ENCODE peak calls at places on chromosomes 3 and 15, in seven cellular contexts. M, K, G, Z, W, S and J are unnamed samples.
A peak's percentile ranks its signal among the peaks of the same experiment; 100 is the strongest.

GRCh38 chr3:187678869-187679268 is 8.7 kb upstream of the SST start:
- DNase-seq in S (peak; percentile 62), W (peak; percentile 17), G (no peak), K (peak; percentile 67), Z (peak; percentile 51), M (no peak), J (peak; percentile 49)

GRCh38 chr15:27086146-27086545 is 115.2 kb downstream of the GABRG3 start:
- DNase-seq in S (no peak), M (no peak), Z (no peak), G (no peak), W (no peak), K (no peak), J (no peak)

GRCh38 chr15:100114100-100114499 is 227.7 kb downstream of the ADAMTS17 start:
- DNase-seq in G (peak; percentile 87), Z (peak; percentile 92), S (peak; percentile 48), K (peak; percentile 92), W (no peak), M (no peak), J (peak; percentile 50)

GRCh38 chr3:11634081-11634635 is 9.6 kb downstream of the VGLL4 start:
- DNase-seq in G (peak; percentile 48), M (no peak), K (no peak), Z (no peak), W (no peak), S (no peak), J (peak; percentile 64)

GRCh38 chr3:139514741-139515140 is 24.8 kb downstream of the RBP1 start:
- DNase-seq in M (no peak), S (no peak), Z (no peak), W (no peak), G (no peak), K (no peak), J (no peak)

GRCh38 chr3:15654096-15654495 is 52.6 kb downstream of the BTD start:
- DNase-seq in K (no peak), M (no peak), G (no peak), Z (no peak), W (no peak), S (no peak), J (no peak)

GRCh38 chr3:157070600-157070999 is 89.3 kb downstream of the CCNL1 start:
- DNase-seq in W (peak; percentile 78), K (peak; percentile 22), M (no peak), G (no peak), Z (no peak), S (no peak), J (no peak)

GRCh38 chr3:66489577-66489976 is 11.2 kb downstream of the LRIG1 start:
- DNase-seq in G (no peak), W (no peak), Z (no peak), M (no peak), S (no peak), K (no peak), J (no peak)

GRCh38 chr15:51403072-51403878 is 61.8 kb downstream of the GLDN start:
- DNase-seq in Z (peak; percentile 66), S (peak; percentile 16), K (peak; percentile 49), M (no peak), G (no peak), W (no peak), J (no peak)

GRCh38 chr3:60497922-60498321 is 753.3 kb downstream of the FHIT start:
- DNase-seq in M (no peak), S (no peak), K (no peak), G (no peak), W (no peak), Z (peak; percentile 3), J (no peak)

GRCh38 chr3:83873550-83873949 is 1085.2 kb upstream of the CADM2 start:
- DNase-seq in Z (peak; percentile 70), W (no peak), S (no peak), M (no peak), K (no peak), G (no peak), J (no peak)

GRCh38 chr3:160921020-160921635 is 165.1 kb downstream of the PPM1L start:
- DNase-seq in K (peak; percentile 39), G (peak; percentile 26), M (no peak), Z (peak; percentile 57), W (no peak), S (peak; percentile 28), J (no peak)

GRCh38 chr3:183697610-183698317 is at the start of gene YEATS2:
- DNase-seq in Z (peak; percentile 57), M (peak; percentile 48), K (peak; percentile 61), S (peak; percentile 71), G (peak; percentile 75), W (peak; percentile 43), J (peak; percentile 42)

GRCh38 chr15:75840659-75841058 is 2.6 kb upstream of the UBE2Q2 start:
- DNase-seq in W (no peak), Z (peak; percentile 77), K (peak; percentile 75), M (no peak), S (no peak), G (peak; percentile 30), J (no peak)

GRCh38 chr3:127220497-127220896 is 27.6 kb downstream of the PRR23E start:
- DNase-seq in W (no peak), K (no peak), Z (no peak), M (no peak), G (no peak), S (no peak), J (no peak)

GRCh38 chr15:29141908-29142747 is 127.5 kb downstream of the NSMCE3 start:
- DNase-seq in K (no peak), M (no peak), Z (no peak), W (peak; percentile 76), G (no peak), S (no peak), J (no peak)

GRCh38 chr3:43894176-43895049 is 203.7 kb downstream of the ABHD5 start:
- DNase-seq in K (peak; percentile 68), W (peak; percentile 6), M (no peak), G (peak; percentile 35), Z (peak; percentile 75), S (peak; percentile 58), J (peak; percentile 15)

GRCh38 chr3:47571391-47572165 is 7.1 kb downstream of the CSPG5 start:
- DNase-seq in W (no peak), K (no peak), G (no peak), M (no peak), Z (no peak), S (no peak), J (no peak)

GRCh38 chr15:82186748-82187415 is 75.7 kb downstream of the EFL1 start:
- DNase-seq in G (no peak), M (no peak), S (no peak), W (no peak), Z (no peak), K (no peak), J (no peak)

GRCh38 chr3:111924283-111924682 is 54.5 kb upstream of the ABHD10 start:
- DNase-seq in Z (no peak), K (no peak), G (peak; percentile 69), M (no peak), S (peak; percentile 60), W (peak; percentile 72), J (peak; percentile 76)

GRCh38 chr15:78322724-78323395 is 17.3 kb upstream of the CRABP1 start:
- DNase-seq in K (no peak), M (no peak), W (no peak), G (no peak), Z (no peak), S (no peak), J (no peak)

GRCh38 chr15:88487176-88487795 is 19.8 kb downstream of the MRPS11 start:
- DNase-seq in M (no peak), W (no peak), K (no peak), Z (no peak), G (no peak), S (no peak), J (no peak)

GRCh38 chr3:149186726-149187125 is 34.9 kb downstream of the CP start:
- DNase-seq in G (no peak), S (no peak), K (no peak), Z (no peak), M (no peak), W (no peak), J (no peak)

GRCh38 chr15:79352206-79352605 is 41.3 kb downstream of the TMED3 start:
- DNase-seq in G (no peak), K (no peak), M (no peak), Z (no peak), S (no peak), W (no peak), J (no peak)

GRCh38 chr15:94258246-94258645 is 26.9 kb downstream of the MCTP2 start:
- DNase-seq in M (no peak), S (no peak), K (no peak), G (no peak), Z (no peak), W (no peak), J (no peak)

GRCh38 chr3:193914602-193915001 is 221.3 kb upstream of the HES1 start:
- DNase-seq in Z (no peak), W (no peak), K (no peak), G (no peak), S (no peak), M (no peak), J (no peak)

GRCh38 chr3:193915099-193915498 is 220.8 kb upstream of the HES1 start:
- DNase-seq in W (no peak), G (no peak), Z (no peak), K (no peak), M (no peak), S (no peak), J (no peak)

GRCh38 chr3:193921480-193921879 is 214.5 kb upstream of the HES1 start:
- DNase-seq in G (no peak), K (no peak), Z (no peak), M (no peak), S (no peak), W (no peak), J (no peak)

GRCh38 chr3:193915613-193916012 is 220.3 kb upstream of the HES1 start:
- DNase-seq in M (no peak), K (no peak), S (no peak), W (no peak), Z (no peak), G (no peak), J (no peak)

GRCh38 chr3:193917096-193917495 is 218.9 kb upstream of the HES1 start:
- DNase-seq in S (no peak), Z (no peak), K (no peak), G (no peak), M (no peak), W (no peak), J (no peak)
- H3K4me1 ChIP-seq in S (peaks cover 2% of the 10 kb centered on the region), Z (no peaks in the 10 kb centered on the region), K (no peaks in the 10 kb centered on the region), G (peaks cover 1% of the 10 kb centered on the region), M (peaks cover 4% of the 10 kb centered on the region), W (peaks cover 7% of the 10 kb centered on the region), J (no peaks in the 10 kb centered on the region)

GRCh38 chr3:73608805-73609641 is 15.7 kb downstream of the PDZRN3 start:
- DNase-seq in M (no peak), S (no peak), G (no peak), K (no peak), W (no peak), Z (no peak), J (no peak)
- H3K27ac ChIP-seq in M (no peak overlapping the region), S (no peak overlapping the region), G (peak overlapping the region; percentile 87), K (no peak overlapping the region), W (no peak overlapping the region), Z (no peak overlapping the region), J (peak overlapping the region; percentile 77)

GRCh38 chr15:74381190-74381453 is 13.7 kb upstream of the CYP11A1 start:
- DNase-seq in S (no peak), M (no peak), G (no peak), W (no peak), K (no peak), Z (no peak), J (no peak)
- H3K4me1 ChIP-seq in S (peaks cover 59% of the 10 kb centered on the region), M (peaks cover 32% of the 10 kb centered on the region), G (peaks cover 22% of the 10 kb centered on the region), W (no peaks in the 10 kb centered on the region), K (peaks cover 4% of the 10 kb centered on the region), Z (peaks cover 7% of the 10 kb centered on the region), J (peaks cover 15% of the 10 kb centered on the region)

GRCh38 chr3:115899535-115899934 is 276.2 kb downstream of the GAP43 start:
- DNase-seq in K (no peak), S (no peak), G (no peak), Z (no peak), W (no peak), M (no peak), J (no peak)
- H3K27ac ChIP-seq in K (no peak overlapping the region), S (no peak overlapping the region), G (no peak overlapping the region), Z (no peak overlapping the region), W (no peak overlapping the region), M (no peak overlapping the region), J (no peak overlapping the region)

GRCh38 chr15:91290553-91290952 is 190.5 kb downstream of the SV2B start:
- DNase-seq in S (no peak), M (no peak), K (no peak), G (no peak), W (no peak), Z (no peak), J (no peak)
- H3K4me1 ChIP-seq in S (no peaks in the 10 kb centered on the region), M (no peaks in the 10 kb centered on the region), K (no peaks in the 10 kb centered on the region), G (no peaks in the 10 kb centered on the region), W (no peaks in the 10 kb centered on the region), Z (no peaks in the 10 kb centered on the region), J (no peaks in the 10 kb centered on the region)